ENCODE peak calls at places on chromosome 18, in ten cellular contexts. One of them, this sample, is unnamed.

GRCh38 chr18:79781331-79781941 is 16.3 kb upstream of the KCNG2 start:
- DNase-seq in GM13976: no peak
- DNase-seq in CD8-positive, alpha-beta T cell: no peak
- DNase-seq in GM10248: no peak
- DNase-seq in stimulated activated CD8-positive, alpha-beta memory T cell treated with anti-CD3 and anti-CD28 coated beads, Interleukin-15, amount 100 ng/mL, for 24 hours: no peak
- DNase-seq in stimulated activated CD4-positive, alpha-beta T cell treated with anti-CD3 and anti-CD28 coated beads, Interleukin-4, amount 100 ng/mL, for 24 hours: no peak
- DNase-seq in A172: no peak
- DNase-seq in brain pericyte: no peak
- DNase-seq in AG04449: no peak
- DNase-seq in central memory CD4-positive, alpha-beta T cell: no peak
- DNase-seq in this sample: no peak

GRCh38 chr18:27871731-27872130 is 305.2 kb downstream of the CDH2 start:
- DNase-seq in GM13976: no peak
- DNase-seq in CD8-positive, alpha-beta T cell: no peak
- DNase-seq in GM10248: no peak
- DNase-seq in stimulated activated CD8-positive, alpha-beta memory T cell treated with anti-CD3 and anti-CD28 coated beads, Interleukin-15, amount 100 ng/mL, for 24 hours: no peak
- DNase-seq in stimulated activated CD4-positive, alpha-beta T cell treated with anti-CD3 and anti-CD28 coated beads, Interleukin-4, amount 100 ng/mL, for 24 hours: no peak
- DNase-seq in A172: no peak
- DNase-seq in brain pericyte: no peak
- DNase-seq in AG04449: no peak
- DNase-seq in central memory CD4-positive, alpha-beta T cell: no peak
- DNase-seq in this sample: no peak

GRCh38 chr18:54776282-54776977 is 51.8 kb upstream of the RAB27B start:
- DNase-seq in GM13976: no peak
- DNase-seq in CD8-positive, alpha-beta T cell: no peak
- DNase-seq in GM10248: no peak
- DNase-seq in stimulated activated CD8-positive, alpha-beta memory T cell treated with anti-CD3 and anti-CD28 coated beads, Interleukin-15, amount 100 ng/mL, for 24 hours: no peak
- DNase-seq in stimulated activated CD4-positive, alpha-beta T cell treated with anti-CD3 and anti-CD28 coated beads, Interleukin-4, amount 100 ng/mL, for 24 hours: peak; percentile 32
- DNase-seq in A172: peak; percentile 95
- DNase-seq in brain pericyte: peak; percentile 90
- DNase-seq in AG04449: peak; percentile 97
- DNase-seq in central memory CD4-positive, alpha-beta T cell: no peak
- DNase-seq in this sample: no peak

GRCh38 chr18:37564796-37565137 is 831 bp downstream of the CELF4 start:
- DNase-seq in GM13976: peak; percentile 43
- DNase-seq in CD8-positive, alpha-beta T cell: no peak
- DNase-seq in GM10248: no peak
- DNase-seq in stimulated activated CD8-positive, alpha-beta memory T cell treated with anti-CD3 and anti-CD28 coated beads, Interleukin-15, amount 100 ng/mL, for 24 hours: no peak
- DNase-seq in stimulated activated CD4-positive, alpha-beta T cell treated with anti-CD3 and anti-CD28 coated beads, Interleukin-4, amount 100 ng/mL, for 24 hours: no peak
- DNase-seq in A172: no peak
- DNase-seq in brain pericyte: no peak
- DNase-seq in AG04449: no peak
- DNase-seq in central memory CD4-positive, alpha-beta T cell: no peak
- DNase-seq in this sample: no peak

GRCh38 chr18:35174093-35174731 is 66.6 kb upstream of the ZNF397 start:
- DNase-seq in GM13976: no peak
- DNase-seq in CD8-positive, alpha-beta T cell: no peak
- DNase-seq in GM10248: no peak
- DNase-seq in stimulated activated CD8-positive, alpha-beta memory T cell treated with anti-CD3 and anti-CD28 coated beads, Interleukin-15, amount 100 ng/mL, for 24 hours: no peak
- DNase-seq in stimulated activated CD4-positive, alpha-beta T cell treated with anti-CD3 and anti-CD28 coated beads, Interleukin-4, amount 100 ng/mL, for 24 hours: no peak
- DNase-seq in A172: no peak
- DNase-seq in brain pericyte: no peak
- DNase-seq in AG04449: no peak
- DNase-seq in central memory CD4-positive, alpha-beta T cell: no peak
- DNase-seq in this sample: no peak

GRCh38 chr18:10003281-10003680 is 89.5 kb downstream of the VAPA start:
- DNase-seq in GM13976: no peak
- DNase-seq in CD8-positive, alpha-beta T cell: no peak
- DNase-seq in GM10248: no peak
- DNase-seq in stimulated activated CD8-positive, alpha-beta memory T cell treated with anti-CD3 and anti-CD28 coated beads, Interleukin-15, amount 100 ng/mL, for 24 hours: no peak
- DNase-seq in stimulated activated CD4-positive, alpha-beta T cell treated with anti-CD3 and anti-CD28 coated beads, Interleukin-4, amount 100 ng/mL, for 24 hours: no peak
- DNase-seq in A172: no peak
- DNase-seq in brain pericyte: no peak
- DNase-seq in AG04449: no peak
- DNase-seq in central memory CD4-positive, alpha-beta T cell: no peak
- DNase-seq in this sample: no peak

GRCh38 chr18:42801706-42802105 is 313.8 kb downstream of the RIT2 start:
- DNase-seq in GM13976: no peak
- DNase-seq in CD8-positive, alpha-beta T cell: no peak
- DNase-seq in GM10248: no peak
- DNase-seq in stimulated activated CD8-positive, alpha-beta memory T cell treated with anti-CD3 and anti-CD28 coated beads, Interleukin-15, amount 100 ng/mL, for 24 hours: no peak
- DNase-seq in stimulated activated CD4-positive, alpha-beta T cell treated with anti-CD3 and anti-CD28 coated beads, Interleukin-4, amount 100 ng/mL, for 24 hours: no peak
- DNase-seq in A172: no peak
- DNase-seq in brain pericyte: no peak
- DNase-seq in AG04449: no peak
- DNase-seq in central memory CD4-positive, alpha-beta T cell: no peak
- DNase-seq in this sample: no peak

GRCh38 chr18:63319383-63320040 is at the start of gene BCL2:
- DNase-seq in GM13976: no peak
- DNase-seq in CD8-positive, alpha-beta T cell: peak; percentile 49
- DNase-seq in GM10248: no peak
- DNase-seq in stimulated activated CD8-positive, alpha-beta memory T cell treated with anti-CD3 and anti-CD28 coated beads, Interleukin-15, amount 100 ng/mL, for 24 hours: peak; percentile 21
- DNase-seq in stimulated activated CD4-positive, alpha-beta T cell treated with anti-CD3 and anti-CD28 coated beads, Interleukin-4, amount 100 ng/mL, for 24 hours: peak; percentile 42
- DNase-seq in A172: no peak
- DNase-seq in brain pericyte: no peak
- DNase-seq in AG04449: no peak
- DNase-seq in central memory CD4-positive, alpha-beta T cell: no peak
- DNase-seq in this sample: no peak

GRCh38 chr18:45940724-45941123 is 26.4 kb downstream of the EPG5 start:
- DNase-seq in GM13976: no peak
- DNase-seq in CD8-positive, alpha-beta T cell: no peak
- DNase-seq in GM10248: no peak
- DNase-seq in stimulated activated CD8-positive, alpha-beta memory T cell treated with anti-CD3 and anti-CD28 coated beads, Interleukin-15, amount 100 ng/mL, for 24 hours: no peak
- DNase-seq in stimulated activated CD4-positive, alpha-beta T cell treated with anti-CD3 and anti-CD28 coated beads, Interleukin-4, amount 100 ng/mL, for 24 hours: no peak
- DNase-seq in A172: no peak
- DNase-seq in brain pericyte: no peak
- DNase-seq in AG04449: no peak
- DNase-seq in central memory CD4-positive, alpha-beta T cell: no peak
- DNase-seq in this sample: no peak

GRCh38 chr18:8910843-8911242 is 191.7 kb upstream of the NDUFV2 start:
- DNase-seq in GM13976: no peak
- DNase-seq in CD8-positive, alpha-beta T cell: no peak
- DNase-seq in GM10248: no peak
- DNase-seq in stimulated activated CD8-positive, alpha-beta memory T cell treated with anti-CD3 and anti-CD28 coated beads, Interleukin-15, amount 100 ng/mL, for 24 hours: no peak
- DNase-seq in stimulated activated CD4-positive, alpha-beta T cell treated with anti-CD3 and anti-CD28 coated beads, Interleukin-4, amount 100 ng/mL, for 24 hours: no peak
- DNase-seq in A172: no peak
- DNase-seq in brain pericyte: no peak
- DNase-seq in AG04449: no peak
- DNase-seq in central memory CD4-positive, alpha-beta T cell: no peak
- DNase-seq in this sample: no peak

GRCh38 chr18:79621501-79621900 is 58.1 kb upstream of the CTDP1 start:
- DNase-seq in GM13976: no peak
- DNase-seq in CD8-positive, alpha-beta T cell: no peak
- DNase-seq in GM10248: no peak
- DNase-seq in stimulated activated CD8-positive, alpha-beta memory T cell treated with anti-CD3 and anti-CD28 coated beads, Interleukin-15, amount 100 ng/mL, for 24 hours: no peak
- DNase-seq in stimulated activated CD4-positive, alpha-beta T cell treated with anti-CD3 and anti-CD28 coated beads, Interleukin-4, amount 100 ng/mL, for 24 hours: no peak
- DNase-seq in A172: no peak
- DNase-seq in brain pericyte: no peak
- DNase-seq in AG04449: no peak
- DNase-seq in central memory CD4-positive, alpha-beta T cell: no peak
- DNase-seq in this sample: no peak

GRCh38 chr18:8423051-8423558 is 186.1 kb upstream of the RAB12 start:
- DNase-seq in GM13976: no peak
- DNase-seq in CD8-positive, alpha-beta T cell: no peak
- DNase-seq in GM10248: no peak
- DNase-seq in stimulated activated CD8-positive, alpha-beta memory T cell treated with anti-CD3 and anti-CD28 coated beads, Interleukin-15, amount 100 ng/mL, for 24 hours: no peak
- DNase-seq in stimulated activated CD4-positive, alpha-beta T cell treated with anti-CD3 and anti-CD28 coated beads, Interleukin-4, amount 100 ng/mL, for 24 hours: no peak
- DNase-seq in A172: peak; percentile 60
- DNase-seq in brain pericyte: no peak
- DNase-seq in AG04449: peak; percentile 7
- DNase-seq in central memory CD4-positive, alpha-beta T cell: no peak
- DNase-seq in this sample: no peak

GRCh38 chr18:1914489-1914888 is 656.8 kb downstream of the METTL4 start:
- DNase-seq in GM13976: no peak
- DNase-seq in CD8-positive, alpha-beta T cell: no peak
- DNase-seq in GM10248: no peak
- DNase-seq in stimulated activated CD8-positive, alpha-beta memory T cell treated with anti-CD3 and anti-CD28 coated beads, Interleukin-15, amount 100 ng/mL, for 24 hours: no peak
- DNase-seq in stimulated activated CD4-positive, alpha-beta T cell treated with anti-CD3 and anti-CD28 coated beads, Interleukin-4, amount 100 ng/mL, for 24 hours: no peak
- DNase-seq in A172: no peak
- DNase-seq in brain pericyte: no peak
- DNase-seq in AG04449: no peak
- DNase-seq in central memory CD4-positive, alpha-beta T cell: no peak
- DNase-seq in this sample: no peak

GRCh38 chr18:38241736-38242135 is 676.1 kb upstream of the CELF4 start:
- DNase-seq in GM13976: no peak
- DNase-seq in CD8-positive, alpha-beta T cell: no peak
- DNase-seq in GM10248: no peak
- DNase-seq in stimulated activated CD8-positive, alpha-beta memory T cell treated with anti-CD3 and anti-CD28 coated beads, Interleukin-15, amount 100 ng/mL, for 24 hours: no peak
- DNase-seq in stimulated activated CD4-positive, alpha-beta T cell treated with anti-CD3 and anti-CD28 coated beads, Interleukin-4, amount 100 ng/mL, for 24 hours: no peak
- DNase-seq in A172: peak; percentile 56
- DNase-seq in brain pericyte: no peak
- DNase-seq in AG04449: no peak
- DNase-seq in central memory CD4-positive, alpha-beta T cell: no peak
- DNase-seq in this sample: no peak

GRCh38 chr18:36083729-36084128 is 16.4 kb upstream of the RPRD1A start:
- DNase-seq in GM13976: no peak
- DNase-seq in CD8-positive, alpha-beta T cell: no peak
- DNase-seq in GM10248: no peak
- DNase-seq in stimulated activated CD8-positive, alpha-beta memory T cell treated with anti-CD3 and anti-CD28 coated beads, Interleukin-15, amount 100 ng/mL, for 24 hours: no peak
- DNase-seq in stimulated activated CD4-positive, alpha-beta T cell treated with anti-CD3 and anti-CD28 coated beads, Interleukin-4, amount 100 ng/mL, for 24 hours: no peak
- DNase-seq in A172: no peak
- DNase-seq in brain pericyte: no peak
- DNase-seq in AG04449: no peak
- DNase-seq in central memory CD4-positive, alpha-beta T cell: no peak
- DNase-seq in this sample: no peak

GRCh38 chr18:36693931-36694661 is 134.7 kb downstream of the TPGS2 start:
- DNase-seq in GM13976: no peak
- DNase-seq in CD8-positive, alpha-beta T cell: no peak
- DNase-seq in GM10248: no peak
- DNase-seq in stimulated activated CD8-positive, alpha-beta memory T cell treated with anti-CD3 and anti-CD28 coated beads, Interleukin-15, amount 100 ng/mL, for 24 hours: no peak
- DNase-seq in stimulated activated CD4-positive, alpha-beta T cell treated with anti-CD3 and anti-CD28 coated beads, Interleukin-4, amount 100 ng/mL, for 24 hours: no peak
- DNase-seq in A172: no peak
- DNase-seq in brain pericyte: no peak
- DNase-seq in AG04449: no peak
- DNase-seq in central memory CD4-positive, alpha-beta T cell: no peak
- DNase-seq in this sample: no peak

GRCh38 chr18:33677891-33678290 is 99.9 kb downstream of the ASXL3 start:
- DNase-seq in GM13976: no peak
- DNase-seq in CD8-positive, alpha-beta T cell: no peak
- DNase-seq in GM10248: no peak
- DNase-seq in stimulated activated CD8-positive, alpha-beta memory T cell treated with anti-CD3 and anti-CD28 coated beads, Interleukin-15, amount 100 ng/mL, for 24 hours: no peak
- DNase-seq in stimulated activated CD4-positive, alpha-beta T cell treated with anti-CD3 and anti-CD28 coated beads, Interleukin-4, amount 100 ng/mL, for 24 hours: no peak
- DNase-seq in A172: no peak
- DNase-seq in brain pericyte: no peak
- DNase-seq in AG04449: no peak
- DNase-seq in central memory CD4-positive, alpha-beta T cell: no peak
- DNase-seq in this sample: no peak

GRCh38 chr18:45658756-45659155 is 43.5 kb downstream of the SLC14A2 start:
- DNase-seq in GM13976: no peak
- DNase-seq in CD8-positive, alpha-beta T cell: no peak
- DNase-seq in GM10248: no peak
- DNase-seq in stimulated activated CD8-positive, alpha-beta memory T cell treated with anti-CD3 and anti-CD28 coated beads, Interleukin-15, amount 100 ng/mL, for 24 hours: no peak
- DNase-seq in stimulated activated CD4-positive, alpha-beta T cell treated with anti-CD3 and anti-CD28 coated beads, Interleukin-4, amount 100 ng/mL, for 24 hours: no peak
- DNase-seq in A172: no peak
- DNase-seq in brain pericyte: no peak
- DNase-seq in AG04449: no peak
- DNase-seq in central memory CD4-positive, alpha-beta T cell: no peak
- DNase-seq in this sample: no peak

GRCh38 chr18:11981633-11982366 is 493 bp downstream of the IMPA2 start:
- DNase-seq in GM13976: no peak
- DNase-seq in CD8-positive, alpha-beta T cell: peak; percentile 22
- DNase-seq in GM10248: peak; percentile 53
- DNase-seq in stimulated activated CD8-positive, alpha-beta memory T cell treated with anti-CD3 and anti-CD28 coated beads, Interleukin-15, amount 100 ng/mL, for 24 hours: peak; percentile 2
- DNase-seq in stimulated activated CD4-positive, alpha-beta T cell treated with anti-CD3 and anti-CD28 coated beads, Interleukin-4, amount 100 ng/mL, for 24 hours: peak; percentile 9
- DNase-seq in A172: no peak
- DNase-seq in brain pericyte: no peak
- DNase-seq in AG04449: no peak
- DNase-seq in central memory CD4-positive, alpha-beta T cell: peak; percentile 9
- DNase-seq in this sample: no peak